ENCODE peak calls at places on chromosomes 1 and 21, in nine cellular contexts. W, N, U, D, V, H, C, I and E are unnamed samples.

GRCh38 chr1:39539252-39539790 is 37.3 kb downstream of the PABPC4 start:
- DNase-seq in N (peak), D (peak), C (peak), U (peak), H (peak), W (peak), I (peak), V (peak), E (no peak)

GRCh38 chr1:46148318-46148717 is 15.9 kb upstream of the PIK3R3 start:
- DNase-seq in I (no peak), N (no peak), U (no peak), V (no peak), H (no peak), W (no peak), D (no peak), C (peak), E (no peak)

GRCh38 chr1:23742670-23743286 is 493 bp upstream of the ELOA start:
- DNase-seq in D (peak), U (no peak), H (no peak), W (no peak), N (no peak), V (peak), I (peak), C (no peak), E (peak)

GRCh38 chr21:37378700-37379139 is 12.1 kb downstream of the DYRK1A start:
- DNase-seq in V (no peak), D (no peak), W (no peak), N (no peak), U (no peak), I (no peak), C (peak), H (no peak), E (no peak)

GRCh38 chr1:229336345-229336744 is 6.5 kb downstream of the CCSAP start:
- DNase-seq in C (no peak), I (no peak), H (no peak), N (no peak), W (no peak), D (no peak), U (no peak), V (no peak), E (no peak)

GRCh38 chr1:35449334-35450008 is 107.7 kb downstream of the KIAA0319L start:
- DNase-seq in U (no peak), H (peak), N (no peak), D (peak), I (no peak), V (no peak), W (no peak), C (no peak), E (no peak)

GRCh38 chr1:43557744-43558245 is 27.1 kb downstream of the PTPRF start:
- DNase-seq in H (no peak), D (peak), I (peak), N (no peak), V (peak), C (peak), W (no peak), U (no peak), E (no peak)

GRCh38 chr1:109239580-109240068 is 9.7 kb upstream of the CELSR2 start:
- DNase-seq in C (peak), D (peak), H (no peak), N (no peak), U (no peak), W (peak), I (peak), V (no peak), E (no peak)

GRCh38 chr1:59316497-59317128 is 19.7 kb downstream of the FGGY start:
- DNase-seq in V (no peak), C (no peak), U (no peak), N (no peak), H (no peak), I (no peak), W (no peak), D (no peak), E (no peak)

GRCh38 chr1:40848530-40849189 is 13.5 kb downstream of the CITED4 start:
- DNase-seq in C (peak), I (peak), U (peak), N (no peak), H (no peak), W (peak), D (peak), V (peak), E (no peak)

GRCh38 chr1:31509124-31510072 is 66.9 kb upstream of the TINAGL1 start:
- DNase-seq in I (peak), V (no peak), D (no peak), H (no peak), C (no peak), U (no peak), W (no peak), N (no peak), E (no peak)

GRCh38 chr21:45388611-45389296 is 16.2 kb upstream of the COL18A1 start:
- DNase-seq in I (no peak), W (no peak), V (peak), H (no peak), D (no peak), C (no peak), N (no peak), U (peak), E (peak)

GRCh38 chr21:23223882-23224281 is 2225.7 kb downstream of the NCAM2 start:
- DNase-seq in U (no peak), W (no peak), N (no peak), H (no peak), C (no peak), I (no peak), D (no peak), V (no peak), E (no peak)

GRCh38 chr21:31987696-31988095 is 114.9 kb downstream of the HUNK start:
- DNase-seq in D (no peak), U (no peak), V (no peak), H (no peak), W (no peak), C (no peak), I (peak), N (no peak), E (no peak)

GRCh38 chr1:206801467-206801866 is 29.2 kb upstream of the IL10 start:
- DNase-seq in V (no peak), U (no peak), D (no peak), I (no peak), C (peak), W (no peak), H (no peak), N (no peak), E (no peak)
- TF ChIP-seq CTCF in V (no peak), U (no peak), D (no peak), I (no peak), C (peak), W (no peak), H (no peak), N (no peak), E (no peak)

GRCh38 chr1:150550222-150551048 is 1.2 kb downstream of the ADAMTSL4 start:
- DNase-seq in U (no peak), I (no peak), N (no peak), V (no peak), C (peak), D (no peak), W (no peak), H (no peak), E (no peak)

GRCh38 chr1:150548324-150548631 is 930 bp upstream of the ADAMTSL4 start:
- DNase-seq in C (no peak), U (no peak), N (no peak), W (no peak), I (no peak), V (no peak), H (no peak), D (no peak), E (no peak)

GRCh38 chr1:150549496-150550221 is 451 bp downstream of the ADAMTSL4 start:
- DNase-seq in D (no peak), W (no peak), U (peak), C (peak), V (no peak), I (no peak), N (no peak), H (no peak), E (no peak)

GRCh38 chr1:150551049-150551783 is 2.0 kb downstream of the ADAMTSL4 start:
- DNase-seq in W (no peak), H (no peak), I (no peak), V (no peak), U (no peak), C (no peak), D (no peak), N (no peak), E (no peak)

DNA sequence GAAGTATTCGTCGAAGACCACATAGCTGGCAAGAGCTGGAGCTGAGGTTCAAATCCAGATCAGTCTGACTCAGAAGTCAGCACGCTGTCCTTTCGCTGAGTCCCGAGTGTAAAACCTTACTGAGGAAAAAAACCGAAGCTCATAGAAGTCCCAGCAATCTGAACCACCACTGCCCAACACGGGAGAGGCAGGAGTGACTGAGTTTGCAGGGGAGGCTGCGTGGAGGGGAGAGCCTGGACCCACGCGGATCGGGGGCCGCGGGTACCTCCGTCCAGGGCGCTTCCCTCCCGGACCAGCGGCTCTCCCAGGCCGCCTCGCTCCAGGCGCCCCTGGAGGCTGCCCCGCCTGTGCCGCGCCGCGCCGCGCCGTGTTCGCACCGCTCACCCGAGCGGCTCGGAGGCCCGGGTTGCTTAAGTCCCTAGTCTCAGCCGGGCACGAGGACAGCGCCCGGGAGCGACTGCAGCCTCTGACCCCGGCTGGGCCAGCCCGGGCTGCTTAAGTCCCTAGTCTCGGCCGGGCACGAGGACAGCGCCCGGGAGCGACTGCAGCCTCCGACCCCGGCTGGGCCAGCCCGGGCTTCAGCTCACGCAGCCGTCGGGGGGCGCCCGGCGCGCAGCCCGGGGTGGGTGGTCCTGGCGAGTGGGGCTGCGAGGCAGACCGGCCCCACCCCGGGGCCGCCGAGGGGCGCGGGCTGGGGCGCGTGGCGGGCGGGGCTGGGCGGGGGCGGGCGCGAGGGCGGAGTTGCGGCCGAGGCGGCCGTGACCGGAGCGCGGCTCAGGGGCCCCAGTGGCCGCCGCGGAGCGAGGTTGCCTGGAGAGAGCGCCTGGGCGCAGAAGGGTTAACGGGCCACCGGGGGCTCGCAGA is at the start of gene ADAMTSL4:
- DNase-seq in W (peak), V (peak), N (no peak), C (peak), U (peak), D (peak), I (no peak), H (no peak), E (no peak)
- TF ChIP-seq CTCF in W (no peak), V (peak), N (no peak), C (peak), U (peak), D (no peak), I (no peak), H (no peak), E (peak)

GRCh38 chr1:151715726-151716404 is 738 bp downstream of the CELF3 start:
- DNase-seq in W (peak), N (no peak), U (no peak), V (no peak), C (peak), I (no peak), H (no peak), D (no peak), E (no peak)
- TF ChIP-seq CTCF in W (peak), N (no peak), U (no peak), V (no peak), C (peak), I (no peak), H (no peak), D (no peak), E (peak)

DNA sequence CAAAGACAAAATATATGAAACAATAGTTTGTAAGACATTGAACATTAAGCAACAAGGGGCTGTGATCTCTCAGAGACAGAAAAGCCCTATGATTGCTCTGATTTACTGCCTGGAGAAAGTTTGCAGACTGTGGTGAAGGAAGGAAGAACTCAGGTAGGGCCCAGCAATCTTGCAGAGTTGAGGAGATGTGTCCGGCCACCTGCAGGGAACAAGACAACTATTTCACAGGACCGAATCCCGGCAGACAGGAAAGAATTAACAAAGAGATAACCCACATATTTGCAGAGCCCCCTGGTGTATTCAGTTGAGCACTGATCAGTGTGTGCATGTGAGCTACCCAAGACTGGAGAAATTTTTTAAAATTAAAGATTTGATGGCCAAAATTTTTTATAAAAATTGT is 58.3 kb upstream of the FMN2 start:
- DNase-seq in N (no peak), H (no peak), I (no peak), D (no peak), U (no peak), C (no peak), W (no peak), V (no peak), E (no peak)
- TF ChIP-seq CTCF in N (no peak), H (no peak), I (no peak), D (no peak), U (no peak), C (no peak), W (no peak), V (no peak), E (no peak)

GRCh38 chr1:20266642-20267041 is 24.0 kb upstream of the VWA5B1 start:
- DNase-seq in H (no peak), V (no peak), N (no peak), U (no peak), I (no peak), C (no peak), W (no peak), D (no peak), E (no peak)

GRCh38 chr1:20276428-20276827 is 14.2 kb upstream of the VWA5B1 start:
- DNase-seq in C (no peak), U (no peak), D (no peak), W (no peak), N (no peak), V (no peak), H (no peak), I (no peak), E (no peak)

GRCh38 chr1:20266141-20266540 is 24.5 kb upstream of the VWA5B1 start:
- DNase-seq in W (no peak), V (no peak), C (no peak), D (no peak), H (no peak), N (no peak), I (no peak), U (no peak), E (no peak)

DNA sequence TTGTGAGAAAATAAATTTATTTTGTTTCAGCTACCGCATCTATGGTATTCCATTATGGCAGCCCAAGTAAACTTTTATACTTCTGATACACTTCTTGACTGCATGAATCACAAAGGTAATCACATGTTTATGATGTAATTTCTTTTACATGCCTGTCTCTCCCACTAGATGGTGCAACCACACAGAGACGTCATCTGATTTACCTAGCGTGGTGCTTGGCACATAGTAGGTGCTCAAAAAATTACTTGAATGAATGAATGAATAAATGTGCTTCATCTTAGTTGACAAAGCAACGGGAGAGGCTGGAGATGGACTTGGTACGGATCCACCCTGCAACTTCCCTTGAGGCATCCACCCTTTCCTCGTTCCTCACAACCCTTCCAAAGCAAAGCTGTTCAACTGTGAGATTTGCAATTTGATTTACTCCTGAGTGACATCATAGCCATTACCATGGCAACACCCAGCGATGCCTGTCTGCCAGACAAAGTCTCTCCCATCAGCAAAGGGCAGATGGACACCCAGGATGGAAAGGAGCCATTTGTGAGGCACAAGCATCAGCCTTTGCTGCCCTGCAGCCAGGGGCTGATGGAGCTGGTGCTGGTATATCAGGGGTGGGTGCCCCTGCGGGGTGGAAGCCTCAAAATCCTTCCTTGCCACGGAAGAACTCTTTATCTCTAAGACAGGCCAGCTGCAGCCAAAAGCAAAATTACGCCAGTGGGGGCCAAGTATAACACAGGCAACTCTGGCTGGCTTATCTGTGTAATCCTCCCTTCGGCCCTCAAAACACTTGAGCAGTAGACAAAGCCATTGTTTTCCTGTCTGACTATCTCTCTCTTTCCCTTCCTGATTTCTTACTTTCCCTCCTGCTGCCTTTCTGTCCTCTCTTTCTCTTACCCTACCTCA is 18.9 kb upstream of the VWA5B1 start:
- DNase-seq in W (no peak), H (no peak), C (no peak), D (peak), N (no peak), I (no peak), U (no peak), V (no peak), E (no peak)
- TF ChIP-seq CTCF in W (no peak), H (no peak), C (peak), D (peak), N (no peak), I (no peak), U (no peak), V (no peak), E (peak)